ENCODE peak calls at places on chromosome 16, in four cellular contexts. B is HepG2, X is right cardiac atrium, T is colonic mucosa. F is an unnamed sample. For H3K4me1, the result is how much of the 10 kb centered on the place peaks cover.

GRCh38 chr16:35255816-35256215 is 1796.4 kb downstream of the TP53TG3F start:
- DNase-seq in B (no peak), X (no peak), T (no peak), F (no peak)

GRCh38 chr16:25633549-25633948 is 58.2 kb upstream of the HS3ST4 start:
- DNase-seq in B (peak), X (no peak), T (no peak), F (no peak)

GRCh38 chr16:12098429-12099310 is 122.1 kb downstream of the SNX29 start:
- DNase-seq in B (no peak), X (no peak), T (no peak), F (no peak)

GRCh38 chr16:57807968-57808528 is 5.8 kb upstream of the KIFC3 start:
- DNase-seq in B (peak), X (peak), T (peak), F (no peak)

GRCh38 chr16:19232988-19233387 is 52.5 kb upstream of the CLEC19A start:
- DNase-seq in B (no peak), X (no peak), T (no peak), F (no peak)

GRCh38 chr16:15976929-15977637 is 27.7 kb downstream of the ABCC1 start:
- DNase-seq in B (no peak), X (peak), T (no peak), F (no peak)

GRCh38 chr16:11461595-11461990 is 116.3 kb downstream of the RMI2 start:
- DNase-seq in B (no peak), X (no peak), T (no peak), F (no peak)

GRCh38 chr16:2278956-2279800 is 11.3 kb upstream of the RNPS1 start:
- DNase-seq in B (no peak), X (peak), T (no peak), F (no peak)

GRCh38 chr16:86806838-86807351 is 228.5 kb downstream of the FOXL1 start:
- DNase-seq in B (no peak), X (no peak), T (no peak), F (no peak)

GRCh38 chr16:80720759-80721470 is 83.5 kb downstream of the CDYL2 start:
- DNase-seq in B (no peak), X (no peak), T (no peak), F (no peak)

GRCh38 chr16:12215302-12216105 is 239.0 kb downstream of the SNX29 start:
- DNase-seq in B (peak), X (no peak), T (no peak), F (no peak)

GRCh38 chr16:56284521-56284920 is 93.2 kb downstream of the GNAO1 start:
- DNase-seq in B (no peak), X (no peak), T (no peak), F (no peak)

GRCh38 chr16:19540241-19540970 is 15.1 kb upstream of the VPS35L start:
- DNase-seq in B (no peak), X (no peak), T (no peak), F (no peak)

GRCh38 chr16:25110392-25110947 is 1.1 kb upstream of the LCMT1 start:
- DNase-seq in B (no peak), X (no peak), T (no peak), F (no peak)

GRCh38 chr16:354286-354881 is 1.9 kb upstream of the AXIN1 start:
- DNase-seq in B (no peak), X (no peak), T (no peak), F (no peak)

GRCh38 chr16:22264786-22265185 is 32.4 kb upstream of the POLR3E start:
- DNase-seq in B (no peak), X (no peak), T (no peak), F (peak)

GRCh38 chr16:52453661-52454060 is 93.3 kb downstream of the TOX3 start:
- DNase-seq in B (no peak), X (no peak), T (no peak), F (no peak)

GRCh38 chr16:9136596-9136995 is 45.2 kb downstream of the HAPSTR1 start:
- DNase-seq in B (no peak), X (no peak), T (no peak), F (no peak)

GRCh38 chr16:5065368-5065767 is 388 bp downstream of the C16orf89 start:
- DNase-seq in B (no peak), X (no peak), T (no peak), F (no peak)

GRCh38 chr16:17476414-17477259 is 5.9 kb upstream of the XYLT1 start:
- DNase-seq in B (peak), X (no peak), T (peak), F (peak)

GRCh38 chr16:49856741-49857330 is 924 bp upstream of the ZNF423 start:
- DNase-seq in B (peak), X (peak), T (peak), F (no peak)

GRCh38 chr16:55756963-55757362 is 75.9 kb downstream of the CES1 start:
- DNase-seq in B (no peak), X (no peak), T (no peak), F (no peak)

GRCh38 chr16:21260870-21261791 is 17.0 kb downstream of the CRYM start:
- DNase-seq in B (peak), X (peak), T (peak), F (no peak)

GRCh38 chr16:54813778-54814177 is 116.9 kb upstream of the IRX5 start:
- DNase-seq in B (no peak), X (no peak), T (no peak), F (no peak)

GRCh38 chr16:2933136-2933535 is 21.4 kb downstream of the FLYWCH1 start:
- DNase-seq in B (no peak), X (no peak), T (no peak), F (no peak)

GRCh38 chr16:57966133-57966805 is 4.7 kb downstream of the CNGB1 start:
- DNase-seq in B (no peak), X (no peak), T (no peak), F (no peak)

GRCh38 chr16:54285414-54286066 is 1.0 kb downstream of the IRX3 start:
- DNase-seq in B (peak), X (peak), T (no peak), F (no peak)

GRCh38 chr16:58882292-58882691 is 148.2 kb upstream of the GOT2 start:
- DNase-seq in B (no peak), X (no peak), T (no peak), F (no peak)

GRCh38 chr16:12341966-12342365 is 365.4 kb downstream of the SNX29 start:
- DNase-seq in B (no peak), X (no peak), T (no peak), F (no peak)

GRCh38 chr16:79134300-79134699 is 466.2 kb downstream of the MAF start:
- DNase-seq in B (peak), X (no peak), T (no peak), F (no peak)

GRCh38 chr16:69176033-69176780 is 10.8 kb upstream of the SNTB2 start:
- DNase-seq in B (no peak), X (no peak), T (no peak), F (no peak)

GRCh38 chr16:81214745-81215166 is 23.7 kb upstream of the BCO1 start:
- DNase-seq in B (peak), X (no peak), T (no peak), F (no peak)

GRCh38 chr16:88353691-88354090 is 29.1 kb upstream of the ZNF469 start:
- DNase-seq in B (no peak), X (peak), T (no peak), F (no peak)

GRCh38 chr16:51388516-51388951 is 237.5 kb upstream of the SALL1 start:
- DNase-seq in B (no peak), X (no peak), T (no peak), F (no peak)

GRCh38 chr16:68401871-68402747 is 46.2 kb downstream of the SMPD3 start:
- DNase-seq in B (no peak), X (no peak), T (no peak), F (no peak)

GRCh38 chr16:81140930-81141780 is 45.0 kb upstream of the GCSH start:
- DNase-seq in B (peak), X (no peak), T (no peak), F (no peak)

DNA sequence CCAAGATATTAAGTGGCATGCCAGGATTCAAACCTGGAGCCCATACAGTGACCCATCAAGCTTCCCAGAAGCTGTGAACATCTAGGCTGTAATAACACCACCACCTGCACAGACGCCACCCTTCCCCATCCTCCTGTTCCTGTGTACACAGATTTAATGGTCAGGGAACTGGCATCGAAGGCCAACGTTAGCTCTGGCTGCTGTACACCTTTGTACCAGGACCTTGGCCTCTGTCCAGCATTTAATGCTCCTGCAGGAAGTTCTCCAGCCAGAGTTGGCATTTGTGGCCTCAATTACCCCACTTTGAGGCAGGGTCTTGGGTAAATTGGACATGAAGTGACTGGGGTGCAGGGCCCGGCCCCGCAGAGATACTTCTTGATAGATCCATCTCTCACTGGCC is 49.3 kb downstream of the SCNN1B start:
- DNase-seq in B (no peak), X (no peak), T (peak), F (no peak)
- H3K4me1 ChIP-seq in B (under half), X (under half), T (under half), F (under half)

DNA sequence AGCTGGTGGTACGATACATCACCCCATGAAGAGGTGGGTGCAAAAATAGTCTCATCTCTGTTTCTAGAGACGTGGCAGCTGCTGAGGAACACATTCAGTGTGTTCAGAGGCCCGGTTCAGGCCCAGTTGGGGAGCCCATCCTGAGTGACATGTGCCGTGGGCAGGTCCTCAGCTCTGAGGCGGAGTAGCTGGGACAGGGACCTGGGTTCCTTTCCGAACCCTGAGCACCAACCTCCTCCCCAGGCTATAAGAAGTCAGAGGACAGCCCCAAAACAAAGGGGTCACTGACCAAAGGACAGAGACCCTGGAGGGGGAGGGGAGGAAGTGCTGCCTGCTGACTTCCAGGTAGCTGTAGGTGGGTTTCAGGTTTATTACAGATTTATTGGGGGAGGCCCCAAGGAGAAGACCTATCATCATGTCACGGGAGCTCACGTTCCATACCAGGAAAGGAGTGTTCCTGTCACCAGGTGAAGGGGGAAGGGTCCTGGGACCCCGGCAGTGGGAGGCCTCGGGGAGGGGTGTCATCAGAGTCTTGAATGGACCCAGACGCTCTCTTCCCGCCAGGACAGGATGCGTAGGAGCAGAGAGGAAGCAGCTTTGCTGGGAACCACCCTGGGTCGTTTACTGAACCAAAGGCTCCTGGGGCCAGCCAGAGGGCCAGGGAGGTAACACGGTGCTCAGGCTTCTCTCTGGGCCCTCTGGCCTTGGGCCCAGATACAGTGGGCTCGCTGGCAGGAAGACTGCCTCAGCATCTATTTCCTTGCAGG is 4.9 kb downstream of the LDHD start:
- DNase-seq in B (no peak), X (no peak), T (no peak), F (no peak)
- H3K27ac ChIP-seq in B (peak), X (peak), T (peak), F (no peak)

GRCh38 chr16:66346221-66346620 is 20.3 kb upstream of the CDH5 start:
- DNase-seq in B (no peak), X (no peak), T (no peak), F (no peak)
- H3K4me3 ChIP-seq in B (no peak), X (no peak), T (no peak), F (no peak)

GRCh38 chr16:14510581-14510938 is 119.5 kb downstream of the PARN start:
- DNase-seq in B (no peak), X (no peak), T (no peak), F (no peak)

GRCh38 chr16:14510939-14511797 is 118.9 kb downstream of the PARN start:
- DNase-seq in B (peak), X (no peak), T (no peak), F (no peak)

GRCh38 chr16:14509675-14510132 is 120.4 kb downstream of the PARN start:
- DNase-seq in B (no peak), X (no peak), T (no peak), F (no peak)

GRCh38 chr16:14511798-14512131 is 118.3 kb downstream of the PARN start:
- DNase-seq in B (no peak), X (no peak), T (no peak), F (no peak)

DNA sequence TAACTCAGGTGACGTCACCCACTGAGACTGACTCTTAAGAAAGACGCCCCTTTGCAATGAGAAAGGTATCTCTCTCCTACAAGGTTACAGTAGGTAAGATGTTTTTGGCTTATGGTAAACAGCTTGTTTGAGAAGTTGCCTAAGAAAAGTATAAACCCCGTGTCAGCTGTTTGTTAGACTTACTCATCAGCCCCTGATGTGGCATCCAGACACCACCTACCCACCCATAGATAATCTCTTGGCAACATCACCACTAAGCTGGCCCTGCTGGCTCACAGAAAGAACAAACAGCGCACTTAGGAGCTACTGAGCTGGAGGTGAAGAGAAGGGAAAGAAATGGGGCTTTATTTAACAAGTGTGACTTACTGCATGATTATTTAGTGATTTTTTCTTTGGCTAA is 121.0 kb downstream of the PARN start:
- DNase-seq in B (peak), X (no peak), T (no peak), F (no peak)
- H3K4me1 ChIP-seq in B (half or more), X (under half), T (under half), F (under half)

GRCh38 chr16:77840623-77841274 is 52.4 kb downstream of the VAT1L start:
- DNase-seq in B (no peak), X (no peak), T (no peak), F (no peak)

GRCh38 chr16:77843412-77843811 is 55.0 kb downstream of the VAT1L start:
- DNase-seq in B (no peak), X (no peak), T (no peak), F (no peak)

GRCh38 chr16:77842468-77842867 is 54.1 kb downstream of the VAT1L start:
- DNase-seq in B (no peak), X (no peak), T (no peak), F (no peak)

GRCh38 chr16:77840093-77840492 is 51.7 kb downstream of the VAT1L start:
- DNase-seq in B (no peak), X (no peak), T (peak), F (no peak)

GRCh38 chr16:77841275-77841640 is 52.9 kb downstream of the VAT1L start:
- DNase-seq in B (no peak), X (no peak), T (peak), F (no peak)
- H3K27ac ChIP-seq in B (no peak), X (no peak), T (no peak), F (no peak)

DNA sequence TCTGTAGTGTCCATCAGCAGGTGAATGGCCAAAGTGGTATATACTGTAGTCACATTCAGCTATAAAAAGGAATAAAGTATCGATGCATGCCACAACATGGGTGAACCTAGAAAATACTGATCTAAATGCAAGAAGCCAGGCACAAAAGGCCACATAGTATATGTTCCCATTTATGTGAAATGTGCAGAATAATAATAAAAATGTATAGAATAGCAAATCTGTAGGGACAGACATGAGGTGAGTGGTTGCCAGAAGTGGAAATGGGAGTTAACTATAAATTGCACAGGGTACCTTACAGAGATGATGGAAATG is 23.1 kb downstream of the DBNDD1 start:
- DNase-seq in B (no peak), X (no peak), T (no peak), F (no peak)
- H3K4me3 ChIP-seq in B (no peak), X (no peak), T (no peak), F (no peak)

DNA sequence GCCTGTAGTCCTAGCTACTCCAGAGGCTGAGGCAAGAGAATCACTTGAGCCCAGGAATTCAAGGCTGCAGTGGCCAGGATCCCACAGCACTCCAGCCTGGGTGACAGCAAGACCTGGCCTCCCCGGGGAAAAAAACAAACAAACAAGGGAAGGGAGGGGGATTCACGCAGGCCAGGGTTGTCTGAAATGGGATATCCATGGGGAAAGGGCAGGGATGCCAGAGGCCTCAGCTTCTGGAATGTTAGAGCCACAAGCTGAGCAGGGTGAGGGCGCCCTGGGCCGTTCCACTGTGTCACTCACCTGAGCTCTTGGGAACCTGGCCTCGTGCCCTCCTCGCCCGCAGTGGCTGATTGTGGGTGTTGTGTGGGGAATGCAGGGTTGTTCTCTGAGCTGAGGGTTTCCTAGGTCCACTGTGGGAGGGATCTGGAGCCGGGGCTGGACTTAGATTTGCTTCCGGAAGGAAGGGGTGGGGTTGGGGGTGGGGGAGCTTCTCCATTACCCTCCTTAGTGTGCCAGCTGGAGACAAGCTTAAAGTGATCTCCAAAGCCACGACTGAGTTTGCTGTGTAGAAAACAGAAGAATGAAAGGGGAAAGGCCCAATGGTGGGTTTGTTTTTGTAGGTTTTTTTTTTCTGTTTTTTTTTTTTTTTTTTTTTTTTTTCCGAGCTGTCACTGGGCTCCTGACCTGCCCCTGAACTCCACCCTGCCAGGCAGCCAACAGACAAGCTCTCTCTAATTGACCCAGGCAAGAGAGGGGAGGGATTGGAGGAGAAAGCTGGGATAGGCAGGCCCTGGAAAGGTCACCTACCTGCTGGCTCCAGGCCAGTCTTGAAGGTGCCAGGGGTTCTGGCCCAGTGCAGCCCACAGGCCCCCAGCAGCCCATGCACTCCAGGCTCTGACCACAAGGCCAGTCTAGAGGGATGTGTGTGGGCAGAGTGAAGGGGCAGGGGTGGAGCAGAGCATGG is at the start of gene SULT1A1:
- DNase-seq in B (peak), X (peak), T (peak), F (no peak)
- H3K4me1 ChIP-seq in B (under half), X (under half), T (under half), F (under half)

F was measured in naive thymus-derived CD4-positive, alpha-beta T cell.